ENCODE peak calls at places on chromosomes 16 and 17, in nine cellular contexts. E is fibroblast of lung; O is NCI-H774; B is stomach; P is astrocyte of the cerebellum; A is EL; T is NCI-H460; W is activated T-helper 9 cell treated with anti-CD3 and anti-CD28 coated beads, Interleukin-2, amount 50 U/mL, for 16 hours; X is CD4-positive, alpha-beta T cell. K is an unnamed sample.

GRCh38 chr17:80195671-80196529 is 24.2 kb downstream of the SGSH start:
- DNase-seq in E (no peak), O (no peak), B (no peak), P (no peak), A (peak; percentile 25), T (no peak), W (peak; percentile 56), X (peak; percentile 71), K (peak; percentile 69)

GRCh38 chr17:43444223-43445008 is 39.4 kb upstream of the DHX8 start:
- DNase-seq in E (peak; percentile 89), O (no peak), B (no peak), P (peak; percentile 64), A (no peak), T (no peak), W (no peak), X (no peak), K (no peak)

GRCh38 chr16:84826558-84826941 is 6.8 kb downstream of the CRISPLD2 start:
- DNase-seq in E (no peak), O (no peak), B (peak; percentile 43), P (no peak), A (peak; percentile 63), T (no peak), W (no peak), X (no peak), K (peak; percentile 64)

GRCh38 chr17:69430488-69430887 is 16.0 kb downstream of the MAP2K6 start:
- DNase-seq in E (no peak), O (no peak), B (no peak), P (no peak), A (no peak), T (no peak), W (no peak), X (no peak), K (peak; percentile 27)

GRCh38 chr16:47779201-47780016 is 318.3 kb downstream of the PHKB start:
- DNase-seq in E (peak; percentile 52), O (no peak), B (no peak), P (no peak), A (peak; percentile 51), T (no peak), W (no peak), X (no peak), K (no peak)

GRCh38 chr17:78381601-78382168 is 3.2 kb downstream of the PGS1 start:
- DNase-seq in E (peak; percentile 62), O (no peak), B (no peak), P (no peak), A (no peak), T (no peak), W (peak; percentile 31), X (no peak), K (peak; percentile 78)

GRCh38 chr17:40287159-40287493 is 553 bp upstream of the CDC6 start:
- DNase-seq in E (no peak), O (no peak), B (no peak), P (no peak), A (no peak), T (no peak), W (no peak), X (no peak), K (no peak)

GRCh38 chr16:85955566-85955965 is 56.6 kb downstream of the IRF8 start:
- DNase-seq in E (no peak), O (no peak), B (no peak), P (no peak), A (no peak), T (no peak), W (no peak), X (no peak), K (no peak)

GRCh38 chr16:21100447-21100846 is 50.2 kb downstream of the DNAH3 start:
- DNase-seq in E (peak; percentile 90), O (peak; percentile 15), B (no peak), P (peak; percentile 59), A (peak; percentile 81), T (peak; percentile 71), W (no peak), X (no peak), K (no peak)

GRCh38 chr16:86217001-86217890 is 293.1 kb upstream of the FOXF1 start:
- DNase-seq in E (no peak), O (no peak), B (no peak), P (no peak), A (no peak), T (no peak), W (no peak), X (no peak), K (no peak)

K was measured in ELF-1.